ENCODE peak calls at places on chromosomes 7 and 10, in five cellular contexts. One of them, this sample, is unnamed.

GRCh38 chr7:107856806-107857540 is 34.0 kb upstream of the DLD start:
- DNase-seq in K562: no peak
- DNase-seq in GM12878: no peak
- DNase-seq in H1: no peak
- DNase-seq in HepG2: peak; percentile 67
- DNase-seq in this sample: no peak

GRCh38 chr7:27147211-27148030 is at the start of gene HOXA6:
- DNase-seq in HepG2: no peak
- DNase-seq in H1: peak; percentile 56
- DNase-seq in GM12878: no peak
- DNase-seq in K562: no peak
- DNase-seq in this sample: no peak

GRCh38 chr10:72925951-72926465 is 28.6 kb downstream of the PLA2G12B start:
- DNase-seq in H1: no peak
- DNase-seq in GM12878: no peak
- DNase-seq in HepG2: peak; percentile 10
- DNase-seq in K562: no peak
- DNase-seq in this sample: no peak

GRCh38 chr10:53664620-53665019 is 892.0 kb upstream of the MBL2 start:
- DNase-seq in GM12878: no peak
- DNase-seq in K562: no peak
- DNase-seq in HepG2: no peak
- DNase-seq in H1: no peak
- DNase-seq in this sample: no peak

GRCh38 chr10:132632851-132633684 is 95.5 kb downstream of the INPP5A start:
- DNase-seq in HepG2: no peak
- DNase-seq in H1: no peak
- DNase-seq in GM12878: no peak
- DNase-seq in K562: no peak
- DNase-seq in this sample: no peak

GRCh38 chr10:99539120-99539519 is 6.4 kb downstream of the NKX2-3 start:
- DNase-seq in H1: no peak
- DNase-seq in HepG2: no peak
- DNase-seq in GM12878: no peak
- DNase-seq in K562: no peak
- DNase-seq in this sample: no peak

GRCh38 chr10:47305566-47305965 is 5.6 kb downstream of the GDF10 start:
- DNase-seq in H1: no peak
- DNase-seq in K562: no peak
- DNase-seq in HepG2: no peak
- DNase-seq in GM12878: no peak
- DNase-seq in this sample: no peak

GRCh38 chr10:17795088-17795487 is 14.1 kb upstream of the MRC1 start:
- DNase-seq in H1: no peak
- DNase-seq in K562: no peak
- DNase-seq in HepG2: no peak
- DNase-seq in GM12878: no peak
- DNase-seq in this sample: no peak

GRCh38 chr7:71574153-71574894 is 442.4 kb downstream of the GALNT17 start:
- DNase-seq in K562: no peak
- DNase-seq in GM12878: no peak
- DNase-seq in H1: no peak
- DNase-seq in HepG2: no peak
- DNase-seq in this sample: no peak

GRCh38 chr10:89207181-89207800 is at the start of gene CH25H:
- DNase-seq in K562: peak; percentile 2
- DNase-seq in HepG2: no peak
- DNase-seq in GM12878: no peak
- DNase-seq in H1: no peak
- DNase-seq in this sample: no peak

GRCh38 chr7:87411186-87411585 is 64.3 kb downstream of the ABCB4 start:
- DNase-seq in K562: no peak
- DNase-seq in GM12878: no peak
- DNase-seq in H1: no peak
- DNase-seq in HepG2: no peak
- DNase-seq in this sample: no peak

GRCh38 chr7:66256281-66256680 is 51.1 kb downstream of the TPST1 start:
- DNase-seq in H1: no peak
- DNase-seq in HepG2: no peak
- DNase-seq in K562: no peak
- DNase-seq in GM12878: no peak
- DNase-seq in this sample: no peak

GRCh38 chr10:113187066-113187777 is 237.2 kb downstream of the TCF7L2 start:
- DNase-seq in K562: no peak
- DNase-seq in HepG2: peak; percentile 26
- DNase-seq in GM12878: no peak
- DNase-seq in H1: no peak
- DNase-seq in this sample: no peak

GRCh38 chr7:104123786-104124185 is 84.0 kb downstream of the ORC5 start:
- DNase-seq in GM12878: no peak
- DNase-seq in H1: no peak
- DNase-seq in K562: peak; percentile 11
- DNase-seq in HepG2: no peak
- DNase-seq in this sample: no peak

GRCh38 chr10:124379609-124380193 is 39.0 kb downstream of the OAT start:
- DNase-seq in HepG2: no peak
- DNase-seq in GM12878: no peak
- DNase-seq in K562: no peak
- DNase-seq in H1: no peak
- DNase-seq in this sample: no peak

GRCh38 chr10:80204801-80205477 is 398 bp downstream of the ANXA11 start:
- DNase-seq in K562: peak; percentile 69
- DNase-seq in H1: no peak
- DNase-seq in HepG2: no peak
- DNase-seq in GM12878: no peak
- DNase-seq in this sample: no peak

GRCh38 chr10:99318475-99318874 is 10.7 kb upstream of the CNNM1 start:
- DNase-seq in H1: no peak
- DNase-seq in GM12878: no peak
- DNase-seq in K562: no peak
- DNase-seq in HepG2: peak; percentile 46
- DNase-seq in this sample: no peak

DNA sequence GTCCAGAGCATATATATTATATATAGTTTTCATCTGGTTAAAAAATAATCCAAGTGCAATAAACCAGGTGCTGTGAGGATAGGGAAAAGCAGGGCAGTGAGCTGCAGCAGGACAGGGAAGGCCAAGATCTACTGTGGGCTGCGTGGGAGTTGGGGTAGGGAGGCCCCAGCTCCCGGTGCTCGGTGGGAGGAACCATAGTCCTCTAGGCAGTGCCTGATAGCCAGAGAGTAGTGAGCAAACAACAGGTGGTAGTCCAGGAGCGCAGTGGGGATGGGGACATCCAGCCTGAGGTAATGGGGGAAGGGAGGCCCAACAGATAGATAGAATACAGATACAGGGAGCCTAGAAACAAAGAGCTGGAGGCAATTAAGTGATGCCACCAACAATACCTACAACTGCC is 4.1 kb upstream of the BMPR1A start:
- DNase-seq in GM12878: no peak
- DNase-seq in H1: no peak
- DNase-seq in HepG2: no peak
- DNase-seq in K562: peak; percentile 78
- DNase-seq in this sample: no peak
- TF ChIP-seq SP1 in GM12878: no peak
- TF ChIP-seq SP1 in H1: no peak
- TF ChIP-seq SP1 in HepG2: no peak
- TF ChIP-seq SP1 in K562: no peak
- TF ChIP-seq SP1 in this sample: no peak

GRCh38 chr7:30142710-30143109 is 7.9 kb downstream of the MTURN start:
- DNase-seq in HepG2: peak; percentile 53
- DNase-seq in H1: no peak
- DNase-seq in GM12878: no peak
- DNase-seq in K562: no peak
- DNase-seq in this sample: peak; percentile 39
- H2AFZ ChIP-seq in HepG2: no peak overlapping the region
- H2AFZ ChIP-seq in H1: no peak overlapping the region
- H2AFZ ChIP-seq in GM12878: no peak overlapping the region
- H2AFZ ChIP-seq in K562: no peak overlapping the region
- H2AFZ ChIP-seq in this sample: no peak overlapping the region

GRCh38 chr7:34155225-34155908 is 250.0 kb downstream of the BMPER start:
- DNase-seq in K562: no peak
- DNase-seq in HepG2: no peak
- DNase-seq in H1: no peak
- DNase-seq in GM12878: no peak
- DNase-seq in this sample: no peak
- TF ChIP-seq SP1 in K562: no peak
- TF ChIP-seq SP1 in HepG2: no peak
- TF ChIP-seq SP1 in H1: no peak
- TF ChIP-seq SP1 in GM12878: no peak
- TF ChIP-seq SP1 in this sample: no peak

GRCh38 chr10:117175901-117176534 is 21.3 kb upstream of the KCNK18 start:
- DNase-seq in K562: peak; percentile 74
- DNase-seq in GM12878: peak; percentile 19
- DNase-seq in HepG2: peak; percentile 56
- DNase-seq in H1: peak; percentile 88
- DNase-seq in this sample: peak; percentile 75

GRCh38 chr10:117178190-117178589 is 19.1 kb upstream of the KCNK18 start:
- DNase-seq in HepG2: no peak
- DNase-seq in H1: no peak
- DNase-seq in GM12878: no peak
- DNase-seq in K562: no peak
- DNase-seq in this sample: no peak

GRCh38 chr10:117175215-117175900 is 21.9 kb upstream of the KCNK18 start:
- DNase-seq in H1: peak; percentile 75
- DNase-seq in HepG2: no peak
- DNase-seq in K562: no peak
- DNase-seq in GM12878: no peak
- DNase-seq in this sample: no peak

GRCh38 chr10:117170244-117170643 is 27.0 kb upstream of the KCNK18 start:
- DNase-seq in K562: no peak
- DNase-seq in GM12878: no peak
- DNase-seq in H1: no peak
- DNase-seq in HepG2: no peak
- DNase-seq in this sample: no peak

DNA sequence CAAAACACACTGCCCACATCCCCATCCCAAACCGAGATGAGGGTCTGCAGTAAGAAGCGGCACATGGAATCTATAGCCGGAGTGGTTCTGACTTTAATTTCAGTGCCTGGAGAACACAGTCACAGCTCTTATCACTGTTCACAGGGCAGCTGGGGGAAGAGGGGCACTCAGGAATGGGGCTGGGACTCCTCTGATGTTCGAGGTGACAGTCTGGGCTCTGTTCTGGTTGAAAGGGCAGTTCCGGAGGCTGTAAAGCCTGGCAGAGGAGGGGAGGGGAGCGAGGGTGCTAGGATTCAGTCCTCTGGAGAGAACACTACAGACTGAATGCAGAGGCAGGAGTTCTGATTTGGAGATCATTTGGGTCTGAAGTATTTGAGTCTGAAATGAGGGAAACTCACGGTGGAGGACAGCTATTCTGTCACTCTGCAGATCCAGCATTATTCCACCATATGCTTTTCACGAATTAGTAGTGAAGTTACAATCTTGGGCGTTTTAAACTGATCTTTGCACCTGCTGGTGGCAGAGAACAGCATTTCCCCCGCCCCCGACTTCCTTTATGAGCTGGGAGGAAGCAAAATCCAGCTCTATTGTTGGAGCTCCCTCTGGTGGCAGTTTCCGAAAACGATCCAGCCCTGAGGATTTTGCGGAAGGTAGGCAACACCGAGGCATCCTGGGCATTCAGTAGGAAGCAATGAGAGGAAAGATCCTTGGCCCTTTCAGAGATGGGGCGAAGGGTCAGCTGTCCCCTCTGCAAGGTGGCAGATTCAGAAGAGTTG is 22.7 kb upstream of the KCNK18 start:
- DNase-seq in H1: peak; percentile 96
- DNase-seq in GM12878: peak; percentile 51
- DNase-seq in HepG2: peak; percentile 73
- DNase-seq in K562: peak; percentile 74
- DNase-seq in this sample: peak; percentile 82
- H2AFZ ChIP-seq in H1: peak overlapping the region; percentile 88
- H2AFZ ChIP-seq in GM12878: peak overlapping the region; percentile 88
- H2AFZ ChIP-seq in HepG2: peak overlapping the region; percentile 80
- H2AFZ ChIP-seq in K562: peak overlapping the region; percentile 83
- H2AFZ ChIP-seq in this sample: peak overlapping the region; percentile 70

GRCh38 chr10:64760371-64760770 is 1239.2 kb downstream of the REEP3 start:
- DNase-seq in H1: no peak
- DNase-seq in HepG2: no peak
- DNase-seq in K562: no peak
- DNase-seq in GM12878: no peak
- DNase-seq in this sample: no peak
- TF ChIP-seq SP1 in H1: no peak
- TF ChIP-seq SP1 in HepG2: no peak
- TF ChIP-seq SP1 in K562: no peak
- TF ChIP-seq SP1 in GM12878: no peak
- TF ChIP-seq SP1 in this sample: no peak

GRCh38 chr10:71424496-71425194 is 27.9 kb downstream of the CDH23 start:
- DNase-seq in K562: no peak
- DNase-seq in GM12878: no peak
- DNase-seq in HepG2: no peak
- DNase-seq in H1: peak; percentile 43
- DNase-seq in this sample: no peak
- H2AFZ ChIP-seq in K562: no peak overlapping the region
- H2AFZ ChIP-seq in GM12878: no peak overlapping the region
- H2AFZ ChIP-seq in HepG2: no peak overlapping the region
- H2AFZ ChIP-seq in H1: no peak overlapping the region
- H2AFZ ChIP-seq in this sample: no peak overlapping the region

GRCh38 chr7:98202367-98203195 is 8.7 kb upstream of the BHLHA15 start:
- DNase-seq in HepG2: no peak
- DNase-seq in K562: no peak
- DNase-seq in H1: no peak
- DNase-seq in GM12878: peak; percentile 94
- DNase-seq in this sample: no peak
- TF ChIP-seq SP1 in HepG2: no peak
- TF ChIP-seq SP1 in K562: no peak
- TF ChIP-seq SP1 in H1: no peak
- TF ChIP-seq SP1 in GM12878: peak; percentile 80
- TF ChIP-seq SP1 in this sample: no peak

GRCh38 chr10:118114992-118115391 is 68.3 kb upstream of the RAB11FIP2 start:
- DNase-seq in GM12878: no peak
- DNase-seq in K562: no peak
- DNase-seq in HepG2: no peak
- DNase-seq in H1: no peak
- DNase-seq in this sample: no peak
- H2AFZ ChIP-seq in GM12878: no peak overlapping the region
- H2AFZ ChIP-seq in K562: no peak overlapping the region
- H2AFZ ChIP-seq in HepG2: no peak overlapping the region
- H2AFZ ChIP-seq in H1: no peak overlapping the region
- H2AFZ ChIP-seq in this sample: no peak overlapping the region

This sample was measured in HCT116.